ENCODE peak calls at places on chromosomes 11 and 22, in six cellular contexts. Y, W, S, J, A and Q are unnamed samples.
A peak's percentile ranks its signal among the peaks of the same experiment; 100 is the strongest.

GRCh38 chr11:71948314-71949027 is 19.6 kb downstream of the RNF121 start:
- DNase-seq in J (peak; percentile 31), Y (no peak), W (no peak), S (no peak), A (peak; percentile 59), Q (peak; percentile 97)

GRCh38 chr22:50517495-50518260 is 7.7 kb downstream of the SCO2 start:
- DNase-seq in A (no peak), W (no peak), J (no peak), Y (no peak), S (no peak), Q (no peak)

GRCh38 chr11:119540370-119541125 is 117.6 kb upstream of the THY1 start:
- DNase-seq in Y (no peak), W (no peak), A (peak; percentile 8), J (no peak), S (no peak), Q (no peak)

GRCh38 chr11:46391578-46392420 is at the start of gene CHRM4:
- DNase-seq in Y (peak; percentile 45), J (peak; percentile 43), A (no peak), S (peak; percentile 51), W (peak; percentile 79), Q (peak; percentile 50)

GRCh38 chr22:50522208-50522805 is 3.1 kb downstream of the SCO2 start:
- DNase-seq in A (no peak), J (no peak), Y (no peak), S (no peak), W (no peak), Q (no peak)

GRCh38 chr11:64015935-64016468 is 19.7 kb upstream of the FLRT1 start:
- DNase-seq in S (no peak), J (no peak), W (no peak), A (no peak), Y (no peak), Q (no peak)

GRCh38 chr11:4066960-4067359 is 27.6 kb upstream of the RRM1 start:
- DNase-seq in A (no peak), S (no peak), Y (no peak), W (no peak), J (no peak), Q (no peak)

GRCh38 chr11:126415669-126416420 is 60.4 kb downstream of the ST3GAL4 start:
- DNase-seq in Y (no peak), J (peak; percentile 56), W (no peak), S (peak; percentile 63), A (peak; percentile 68), Q (no peak)

GRCh38 chr11:96282846-96283245 is 60.1 kb downstream of the MAML2 start:
- DNase-seq in S (no peak), Y (no peak), W (no peak), A (no peak), J (no peak), Q (no peak)

GRCh38 chr11:12818333-12819015 is 144.3 kb downstream of the TEAD1 start:
- DNase-seq in Y (peak; percentile 89), J (no peak), W (no peak), S (no peak), A (no peak), Q (no peak)

GRCh38 chr22:49381595-49382450 is 445.9 kb downstream of the BRD1 start:
- DNase-seq in J (no peak), W (no peak), Y (no peak), S (no peak), A (no peak), Q (no peak)

GRCh38 chr11:119115484-119116234 is 5.7 kb upstream of the HINFP start:
- DNase-seq in W (no peak), S (no peak), J (peak; percentile 36), Y (no peak), A (peak; percentile 58), Q (no peak)

GRCh38 chr11:63518548-63518947 is 12.7 kb downstream of the LGALS12 start:
- DNase-seq in W (no peak), J (no peak), Y (peak; percentile 66), A (no peak), S (no peak), Q (peak; percentile 25)

GRCh38 chr22:48316245-48316875 is 1511.3 kb downstream of the BRD1 start:
- DNase-seq in Y (no peak), S (no peak), J (no peak), W (no peak), A (no peak), Q (no peak)

GRCh38 chr11:127063191-127063590 is 62.6 kb upstream of the KIRREL3 start:
- DNase-seq in J (no peak), Y (no peak), A (no peak), W (no peak), S (no peak), Q (no peak)

GRCh38 chr11:70601861-70602575 is 203.7 kb downstream of the CTTN start:
- DNase-seq in J (no peak), Y (no peak), S (no peak), A (no peak), W (no peak), Q (no peak)

GRCh38 chr11:118048472-118049370 is 28.2 kb upstream of the TMPRSS4 start:
- DNase-seq in J (no peak), Y (no peak), S (no peak), W (no peak), A (peak; percentile 11), Q (no peak)

GRCh38 chr11:35146711-35147110 is 7.7 kb downstream of the CD44 start:
- DNase-seq in W (no peak), J (no peak), S (no peak), Y (peak; percentile 51), A (no peak), Q (no peak)

GRCh38 chr22:30247974-30248373 is 1.4 kb upstream of the LIF start:
- DNase-seq in Y (no peak), W (no peak), S (no peak), J (no peak), A (no peak), Q (no peak)

GRCh38 chr22:30655532-30655931 is 12.1 kb downstream of the DUSP18 start:
- DNase-seq in Y (no peak), W (no peak), S (no peak), A (no peak), J (no peak), Q (no peak)

GRCh38 chr11:74000770-74001169 is 8.1 kb downstream of the UCP3 start:
- DNase-seq in J (no peak), S (no peak), Y (no peak), A (no peak), W (no peak), Q (no peak)
- H3K27ac ChIP-seq in J (no peak overlapping the region), S (peak overlapping the region; percentile 16), Y (no peak overlapping the region), A (no peak overlapping the region), W (no peak overlapping the region), Q (no peak overlapping the region)

DNA sequence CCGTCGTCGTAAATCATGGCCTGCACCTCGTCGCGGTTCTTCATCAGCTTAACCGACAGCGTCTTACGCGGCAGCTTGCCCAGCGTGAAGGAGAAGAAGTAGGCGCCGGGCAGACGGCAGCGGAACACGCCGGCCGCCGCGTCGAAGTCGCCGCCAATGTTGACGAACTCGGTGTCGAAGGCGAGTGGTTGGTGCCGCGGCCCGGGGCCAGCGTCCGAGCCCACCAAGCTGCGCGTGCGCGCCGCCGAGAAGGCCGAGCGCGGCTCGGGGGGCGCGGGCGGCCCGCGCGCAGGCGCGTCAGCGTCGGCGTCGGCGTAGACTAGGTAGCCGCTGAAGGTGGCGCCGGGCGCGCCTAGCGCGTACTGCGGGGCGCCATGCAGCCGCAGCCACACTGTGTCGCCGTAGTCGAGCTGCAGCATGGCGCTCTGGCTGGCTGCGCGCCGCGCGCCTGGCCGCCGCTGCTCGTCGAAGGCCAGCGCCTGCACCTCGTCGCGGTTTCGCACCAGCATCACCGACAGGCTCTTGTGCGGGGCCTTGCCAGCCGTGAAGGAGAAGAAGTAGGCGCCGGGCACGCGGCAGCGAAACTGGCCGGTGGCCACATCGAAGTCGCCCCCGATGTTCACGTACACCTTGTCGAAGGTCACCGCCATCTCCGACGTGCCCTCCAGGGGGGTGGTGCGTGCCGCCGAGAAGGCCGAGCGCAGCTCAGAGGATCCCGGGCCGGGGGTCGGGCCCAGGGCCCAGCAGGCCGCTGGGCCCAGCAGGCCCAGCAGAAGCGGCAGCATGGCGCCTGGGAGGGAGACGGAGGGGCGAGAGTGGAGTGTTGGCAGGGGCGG is 3.8 kb downstream of the FAM180B start:
- DNase-seq in A (no peak), S (no peak), W (no peak), J (no peak), Y (no peak), Q (no peak)
- H3K27me3 ChIP-seq in A (peaks cover 19% of the 10 kb centered on the region), S (no peaks in the 10 kb centered on the region), W (no peaks in the 10 kb centered on the region), J (peaks cover 57% of the 10 kb centered on the region), Y (peaks cover 49% of the 10 kb centered on the region), Q (peaks cover 10% of the 10 kb centered on the region)

GRCh38 chr11:37973926-37974325 is 1375.9 kb upstream of the RAG2 start:
- DNase-seq in A (no peak), S (no peak), W (no peak), J (no peak), Y (no peak), Q (no peak)

GRCh38 chr11:37972691-37973090 is 1374.7 kb upstream of the RAG2 start:
- DNase-seq in S (no peak), A (no peak), W (no peak), Y (no peak), J (no peak), Q (no peak)

DNA sequence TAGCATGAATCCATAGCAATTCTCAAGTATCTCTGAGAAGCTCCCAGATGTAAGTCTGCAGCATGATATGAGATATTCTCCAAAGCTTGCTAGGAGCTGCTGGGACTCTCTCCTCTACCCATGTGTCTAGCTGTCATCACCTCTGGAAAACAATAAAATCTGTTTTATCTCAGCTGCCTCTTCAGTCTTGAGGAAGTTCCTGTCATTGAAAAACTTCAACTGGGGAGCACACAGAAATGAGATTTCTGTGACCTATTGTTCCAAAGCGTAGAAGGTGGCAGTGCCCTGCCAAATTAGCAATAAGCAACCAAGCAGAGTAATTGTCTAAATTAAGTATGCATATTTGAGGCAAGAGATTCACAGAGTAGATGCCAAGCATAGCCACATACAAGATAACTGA is 1380.6 kb upstream of the RAG2 start:
- DNase-seq in A (no peak), S (no peak), J (no peak), Y (no peak), W (peak; percentile 64), Q (no peak)
- H3K27ac ChIP-seq in A (no peak overlapping the region), S (no peak overlapping the region), J (no peak overlapping the region), Y (no peak overlapping the region), W (peak overlapping the region; percentile 37), Q (no peak overlapping the region)

DNA sequence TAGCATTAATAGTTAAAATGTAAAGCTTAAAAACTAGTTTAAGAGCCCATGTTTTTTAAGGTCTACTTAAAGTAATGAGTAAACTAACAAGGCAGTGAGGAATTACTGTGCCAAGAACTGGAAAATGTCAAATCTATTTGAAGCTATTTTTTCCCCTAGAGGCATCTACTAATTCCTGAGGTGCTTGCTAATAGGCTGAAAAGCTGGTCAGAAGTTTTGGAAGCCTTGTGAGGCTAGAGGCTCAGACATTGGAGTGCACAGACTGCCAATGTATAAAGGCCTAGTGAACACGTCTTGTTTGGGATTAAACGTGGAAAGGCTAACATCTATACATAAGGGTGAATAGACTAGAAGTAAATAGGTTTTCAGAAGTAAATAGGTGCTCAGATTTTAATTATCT is 136.5 kb upstream of the C11orf87 start:
- DNase-seq in J (no peak), S (no peak), W (no peak), A (no peak), Y (no peak), Q (no peak)
- H3K27me3 ChIP-seq in J (no peaks in the 10 kb centered on the region), S (no peaks in the 10 kb centered on the region), W (no peaks in the 10 kb centered on the region), A (no peaks in the 10 kb centered on the region), Y (no peaks in the 10 kb centered on the region), Q (no peaks in the 10 kb centered on the region)

GRCh38 chr11:27477243-27477642 is 4.7 kb upstream of the LGR4 start:
- DNase-seq in W (no peak), S (no peak), A (no peak), J (no peak), Y (no peak), Q (no peak)
- H3K27ac ChIP-seq in W (no peak overlapping the region), S (no peak overlapping the region), A (no peak overlapping the region), J (no peak overlapping the region), Y (no peak overlapping the region), Q (no peak overlapping the region)